ENCODE peak calls at places on chromosomes 13 and 19, in ten cellular contexts. M is stimulated activated CD4-positive, alpha-beta T cell treated with anti-CD3 and anti-CD28 coated beads, TNF-alpha, amount 100 ng/mL, for 24 hours; T is EH; B is HFFc6; Z is choroid plexus epithelial cell; O is SW 1271; D is HT1080; W is BJ; U is NCI-H1092; G is adrenal gland. V is an unnamed sample.

GRCh38 chr13:18946738-18947137 is 234.9 kb downstream of the TUBA3C start:
- DNase-seq in B (no peak), M (no peak), G (peak), U (no peak), Z (no peak), T (no peak), W (no peak), O (no peak), D (no peak), V (no peak)

GRCh38 chr13:31044658-31045620 is 112.5 kb downstream of the TEX26 start:
- DNase-seq in O (no peak), D (no peak), W (no peak), M (peak), G (no peak), T (no peak), U (no peak), Z (no peak), B (no peak), V (no peak)

GRCh38 chr13:91045351-91046034 is 302.0 kb upstream of the MIR17HG start:
- DNase-seq in G (no peak), U (no peak), W (no peak), D (peak), Z (peak), B (no peak), T (no peak), O (peak), M (no peak), V (no peak)

GRCh38 chr19:13906525-13906904 is 514 bp downstream of the CC2D1A start:
- DNase-seq in Z (peak), D (no peak), B (no peak), G (no peak), M (peak), U (no peak), T (no peak), O (no peak), W (no peak), V (no peak)

GRCh38 chr19:50025794-50026549 is at the start of gene ZNF473:
- DNase-seq in W (no peak), M (peak), G (peak), U (peak), B (peak), T (peak), D (peak), O (peak), Z (peak), V (peak)

GRCh38 chr19:48418317-48419064 is 25.0 kb downstream of the GRIN2D start:
- DNase-seq in U (no peak), T (peak), O (no peak), W (no peak), M (no peak), D (peak), B (peak), Z (no peak), G (no peak), V (no peak)

GRCh38 chr19:3080281-3080680 is 13.9 kb upstream of the GNA11 start:
- DNase-seq in Z (peak), T (peak), U (no peak), G (no peak), W (no peak), O (no peak), B (no peak), D (no peak), M (no peak), V (no peak)

GRCh38 chr19:31135841-31136240 is 213.4 kb downstream of the TSHZ3 start:
- DNase-seq in W (peak), U (no peak), D (peak), Z (peak), M (no peak), O (no peak), B (peak), G (no peak), T (peak), V (peak)

GRCh38 chr19:52541608-52542007 is 14.1 kb downstream of the ZNF808 start:
- DNase-seq in O (no peak), T (no peak), B (no peak), D (no peak), G (no peak), M (no peak), W (no peak), U (no peak), Z (no peak), V (no peak)

GRCh38 chr19:14659886-14660489 is 14.7 kb downstream of the ADGRE3 start:
- DNase-seq in M (no peak), G (no peak), O (no peak), Z (no peak), U (no peak), D (no peak), T (no peak), B (no peak), W (no peak), V (no peak)

GRCh38 chr13:65855276-65855675 is 1374.9 kb downstream of the PCDH9 start:
- DNase-seq in G (no peak), W (no peak), Z (peak), D (no peak), B (no peak), O (no peak), U (no peak), M (no peak), T (no peak), V (no peak)

GRCh38 chr13:39415403-39415802 is 187.6 kb downstream of the LHFPL6 start:
- DNase-seq in W (no peak), M (no peak), B (peak), D (peak), O (no peak), Z (peak), T (peak), U (peak), G (peak), V (no peak)

GRCh38 chr13:73872397-73872796 is 261.8 kb downstream of the KLF12 start:
- DNase-seq in W (no peak), T (no peak), O (no peak), B (no peak), M (no peak), Z (peak), U (no peak), D (no peak), G (no peak), V (no peak)

GRCh38 chr13:48808689-48809088 is 155.0 kb downstream of the CYSLTR2 start:
- DNase-seq in T (peak), G (no peak), D (no peak), M (no peak), W (no peak), U (no peak), Z (peak), B (peak), O (no peak), V (no peak)

GRCh38 chr13:102870677-102871415 is 25.0 kb downstream of the ERCC5 start:
- DNase-seq in D (peak), B (peak), M (peak), W (peak), T (peak), G (peak), U (peak), Z (peak), O (peak), V (no peak)

GRCh38 chr13:23510544-23510916 is 59.7 kb upstream of the TNFRSF19 start:
- DNase-seq in W (peak), O (no peak), Z (peak), D (no peak), B (peak), M (no peak), G (no peak), T (no peak), U (no peak), V (peak)

GRCh38 chr19:42140125-42140754 is 8.0 kb upstream of the POU2F2 start:
- DNase-seq in O (no peak), W (no peak), M (no peak), D (peak), B (peak), T (peak), G (peak), Z (peak), U (no peak), V (no peak)

GRCh38 chr13:26445092-26445491 is 112.4 kb upstream of the WASF3 start:
- DNase-seq in B (no peak), O (no peak), U (no peak), T (no peak), D (no peak), W (no peak), Z (no peak), G (no peak), M (no peak), V (no peak)

GRCh38 chr13:76758257-76758656 is 127.9 kb downstream of the KCTD12 start:
- DNase-seq in B (no peak), G (peak), W (no peak), U (no peak), O (no peak), M (no peak), T (no peak), D (no peak), Z (peak), V (no peak)

GRCh38 chr19:27776020-27776419 is 1436.9 kb downstream of the UQCRFS1 start:
- DNase-seq in B (peak), G (peak), T (peak), U (no peak), O (peak), W (no peak), Z (peak), D (peak), M (no peak), V (no peak)

GRCh38 chr13:102277286-102277685 is 124.6 kb downstream of the FGF14 start:
- DNase-seq in M (no peak), O (no peak), U (no peak), B (no peak), G (no peak), D (no peak), Z (no peak), T (no peak), W (no peak), V (no peak)

GRCh38 chr19:2101417-2102335 is 5.0 kb downstream of the IZUMO4 start:
- DNase-seq in T (no peak), B (no peak), G (no peak), W (no peak), O (no peak), M (no peak), U (no peak), D (no peak), Z (no peak), V (no peak)

GRCh38 chr19:31220540-31220939 is 128.7 kb downstream of the TSHZ3 start:
- DNase-seq in W (no peak), B (no peak), M (peak), Z (peak), D (peak), G (no peak), U (no peak), T (peak), O (peak), V (no peak)

GRCh38 chr13:92573467-92574057 is 653.0 kb upstream of the GPC6 start:
- DNase-seq in O (peak), U (no peak), Z (peak), W (no peak), B (no peak), G (no peak), M (no peak), D (peak), T (no peak), V (no peak)

GRCh38 chr13:38879278-38879677 is 111.4 kb downstream of the STOML3 start:
- DNase-seq in T (no peak), U (no peak), G (no peak), D (no peak), W (no peak), B (no peak), O (no peak), Z (peak), M (no peak), V (no peak)

GRCh38 chr19:27889156-27889555 is 1323.8 kb downstream of the UQCRFS1 start:
- DNase-seq in B (no peak), W (no peak), U (no peak), Z (no peak), O (no peak), M (no peak), D (no peak), G (no peak), T (no peak), V (no peak)

GRCh38 chr13:95512957-95513356 is 39.6 kb upstream of the CLDN10 start:
- DNase-seq in D (no peak), B (no peak), U (no peak), T (no peak), W (no peak), M (no peak), Z (no peak), O (no peak), G (no peak), V (no peak)

GRCh38 chr13:102376314-102376713 is 25.5 kb downstream of the FGF14 start:
- DNase-seq in Z (no peak), M (no peak), G (no peak), U (no peak), W (no peak), T (no peak), D (no peak), B (no peak), O (no peak), V (no peak)

GRCh38 chr13:109146912-109147624 is 517.7 kb downstream of the MYO16 start:
- DNase-seq in W (peak), M (no peak), O (no peak), U (no peak), Z (peak), B (peak), G (peak), T (peak), D (peak), V (peak)

GRCh38 chr13:110635405-110636002 is 20.2 kb downstream of the NAXD start:
- DNase-seq in B (no peak), Z (no peak), M (no peak), T (no peak), D (no peak), G (peak), W (no peak), U (no peak), O (no peak), V (no peak)